ENCODE peak calls at places on chromosomes 5 and 9, in four cellular contexts. One of them, this sample, is unnamed.

GRCh38 chr5:55102345-55102744 is at the start of gene GZMA:
- DNase-seq in H7: no peak
- DNase-seq in kidney: no peak
- DNase-seq in transverse colon: no peak
- DNase-seq in this sample: no peak

GRCh38 chr9:93154293-93154903 is 20.3 kb upstream of the NINJ1 start:
- DNase-seq in H7: peak
- DNase-seq in kidney: no peak
- DNase-seq in transverse colon: peak
- DNase-seq in this sample: no peak

GRCh38 chr5:24110019-24110615 is 534.7 kb downstream of the CDH10 start:
- DNase-seq in H7: peak
- DNase-seq in kidney: no peak
- DNase-seq in transverse colon: no peak
- DNase-seq in this sample: no peak

GRCh38 chr5:112738180-112738560 is 485 bp downstream of the APC start:
- DNase-seq in H7: peak
- DNase-seq in kidney: no peak
- DNase-seq in transverse colon: no peak
- DNase-seq in this sample: no peak

GRCh38 chr5:174793684-174794328 is 69.4 kb downstream of the MSX2 start:
- DNase-seq in H7: peak
- DNase-seq in kidney: peak
- DNase-seq in transverse colon: peak
- DNase-seq in this sample: no peak

GRCh38 chr5:85823462-85824426 is 794.0 kb upstream of the COX7C start:
- DNase-seq in H7: no peak
- DNase-seq in kidney: no peak
- DNase-seq in transverse colon: no peak
- DNase-seq in this sample: no peak

GRCh38 chr9:75233011-75233410 is 144.7 kb downstream of the OSTF1 start:
- DNase-seq in H7: no peak
- DNase-seq in kidney: no peak
- DNase-seq in transverse colon: no peak
- DNase-seq in this sample: no peak

GRCh38 chr5:104016650-104017049 is 454.1 kb upstream of the NUDT12 start:
- DNase-seq in H7: no peak
- DNase-seq in kidney: no peak
- DNase-seq in transverse colon: no peak
- DNase-seq in this sample: no peak

GRCh38 chr5:149268928-149269557 is 2.6 kb upstream of the AFAP1L1 start:
- DNase-seq in H7: peak
- DNase-seq in kidney: no peak
- DNase-seq in transverse colon: no peak
- DNase-seq in this sample: no peak

GRCh38 chr5:178827636-178828035 is 32.1 kb upstream of the ZNF354B start:
- DNase-seq in H7: no peak
- DNase-seq in kidney: no peak
- DNase-seq in transverse colon: no peak
- DNase-seq in this sample: no peak

GRCh38 chr9:131482343-131483006 is 20.2 kb upstream of the POMT1 start:
- DNase-seq in H7: no peak
- DNase-seq in kidney: no peak
- DNase-seq in transverse colon: no peak
- DNase-seq in this sample: no peak

GRCh38 chr5:56490971-56491468 is 257.9 kb upstream of the ANKRD55 start:
- DNase-seq in H7: no peak
- DNase-seq in kidney: no peak
- DNase-seq in transverse colon: no peak
- DNase-seq in this sample: no peak

GRCh38 chr5:137370096-137370495 is 129.0 kb downstream of the SPOCK1 start:
- DNase-seq in H7: no peak
- DNase-seq in kidney: no peak
- DNase-seq in transverse colon: no peak
- DNase-seq in this sample: no peak

GRCh38 chr5:14628346-14628745 is 36.2 kb upstream of the OTULIN start:
- DNase-seq in H7: peak
- DNase-seq in kidney: no peak
- DNase-seq in transverse colon: no peak
- DNase-seq in this sample: no peak

DNA sequence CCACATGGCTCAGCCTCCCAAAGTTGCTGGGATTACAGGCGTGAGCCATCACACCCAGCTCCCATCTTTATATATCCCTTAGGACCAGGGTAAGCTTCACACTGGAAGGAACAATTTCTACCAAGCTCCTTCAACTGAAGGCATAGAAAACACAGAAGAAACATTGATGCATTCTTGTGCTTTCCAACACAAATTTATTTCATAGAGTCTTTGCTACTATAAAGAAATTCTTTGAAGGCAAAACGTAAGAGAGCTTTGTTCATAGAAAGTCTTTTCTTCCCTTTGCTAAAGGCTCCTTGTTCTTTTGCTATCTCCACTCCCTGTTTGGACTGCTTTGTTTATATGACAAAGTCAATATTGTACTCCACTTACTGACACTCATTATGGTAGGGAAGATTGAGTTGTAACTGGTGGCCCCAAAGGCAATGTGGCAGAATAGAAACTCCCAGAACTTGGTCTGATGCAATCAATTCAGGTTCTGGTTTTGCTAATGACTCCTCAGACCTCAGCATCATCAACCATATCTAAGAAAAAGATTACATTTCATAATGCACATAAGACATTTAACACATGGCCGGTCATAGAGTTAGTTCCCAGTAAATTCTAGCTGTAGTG is 97.4 kb upstream of the CLINT1 start:
- DNase-seq in H7: no peak
- DNase-seq in kidney: no peak
- DNase-seq in transverse colon: no peak
- DNase-seq in this sample: no peak
- H3K4me3 ChIP-seq in H7: no peak
- H3K4me3 ChIP-seq in kidney: no peak
- H3K4me3 ChIP-seq in transverse colon: no peak
- H3K4me3 ChIP-seq in this sample: no peak

DNA sequence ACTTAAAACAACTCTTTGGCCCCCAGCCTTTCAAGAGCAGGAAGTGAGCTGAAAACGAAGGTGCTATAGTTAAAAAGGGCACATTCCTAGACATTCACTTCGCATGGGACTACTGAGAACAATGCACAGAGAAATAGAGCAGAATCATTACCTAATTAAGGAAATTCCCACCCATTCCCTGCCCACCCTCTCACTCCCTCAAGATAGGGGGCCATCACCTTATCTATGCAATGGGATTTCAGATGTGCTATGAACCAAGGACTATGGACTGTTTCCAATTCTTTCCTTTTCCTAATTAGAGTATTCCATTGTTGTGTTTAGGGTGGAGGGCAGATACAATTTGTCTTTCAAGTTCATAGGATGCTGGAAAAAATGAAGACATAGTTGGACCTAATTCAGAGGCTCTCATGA is 476.8 kb downstream of the CETN3 start:
- DNase-seq in H7: no peak
- DNase-seq in kidney: no peak
- DNase-seq in transverse colon: no peak
- DNase-seq in this sample: no peak
- H3K4me3 ChIP-seq in H7: no peak
- H3K4me3 ChIP-seq in kidney: no peak
- H3K4me3 ChIP-seq in transverse colon: no peak
- H3K4me3 ChIP-seq in this sample: no peak

GRCh38 chr5:1708592-1709141 is 91.0 kb downstream of the MRPL36 start:
- DNase-seq in H7: peak
- DNase-seq in kidney: peak
- DNase-seq in transverse colon: no peak
- DNase-seq in this sample: no peak
- H3K4me3 ChIP-seq in H7: no peak
- H3K4me3 ChIP-seq in kidney: no peak
- H3K4me3 ChIP-seq in transverse colon: no peak
- H3K4me3 ChIP-seq in this sample: no peak

DNA sequence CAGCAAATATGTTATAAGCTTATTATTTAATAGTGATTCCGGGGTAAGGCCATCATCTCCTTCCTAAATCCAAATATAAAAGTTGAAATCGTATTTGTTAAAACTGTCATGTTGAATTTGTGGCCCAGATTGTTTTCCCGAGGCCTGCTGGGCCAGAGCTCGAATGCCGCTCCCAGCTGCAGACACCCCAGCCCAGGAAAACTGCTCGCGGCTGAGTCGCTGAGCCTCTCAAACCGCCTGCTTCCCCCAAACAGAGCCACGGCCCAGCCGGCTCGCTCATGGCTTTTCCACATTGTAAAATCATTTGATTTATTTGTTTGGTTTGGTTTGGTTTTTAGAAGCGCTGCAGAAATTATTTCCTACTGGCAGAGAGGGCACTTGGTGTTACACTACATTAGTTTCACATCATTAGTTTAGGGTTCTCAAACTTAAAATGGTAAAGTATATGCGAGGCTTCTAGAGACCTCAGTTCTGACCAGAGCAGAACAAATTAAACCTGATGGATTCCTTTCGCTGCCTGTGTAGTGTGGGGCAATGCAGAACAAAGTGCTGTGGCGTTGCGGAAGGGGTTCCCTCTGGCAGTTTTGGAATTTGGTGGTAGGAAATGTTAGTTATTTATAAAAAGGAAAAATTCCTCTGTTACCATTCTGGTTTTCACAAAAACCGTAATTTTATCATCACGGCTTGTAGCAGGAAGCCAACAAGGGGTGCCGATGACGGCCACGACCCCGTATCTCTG is 156.5 kb upstream of the PITX1 start:
- DNase-seq in H7: peak
- DNase-seq in kidney: no peak
- DNase-seq in transverse colon: no peak
- DNase-seq in this sample: no peak
- H3K4me3 ChIP-seq in H7: peak
- H3K4me3 ChIP-seq in kidney: no peak
- H3K4me3 ChIP-seq in transverse colon: peak
- H3K4me3 ChIP-seq in this sample: peak